ENCODE peak calls at places on chromosome 4, in nine cellular contexts. G is heart right ventricle; S is activated naive CD4-positive, alpha-beta T cell treated with anti-CD3 and anti-CD28 coated beads, Interleukin-2, amount 50 U/mL, for 72 hours; W is effector memory CD8-positive, alpha-beta T cell; J is omental fat pad; E is foreskin keratinocyte; Q is activated CD8-positive, alpha-beta T cell treated with anti-CD3 and anti-CD28 coated beads, Interleukin-2, amount 10 ng/mL, durations not matched to agents 7 days and 5 days; V is left lung; X is K562. A is an unnamed sample.

GRCh38 chr4:105158837-105159236 is 12.2 kb downstream of the TET2 start:
- ATAC-seq in G (no peak), S (no peak), W (no peak), J (peak), E (peak), Q (no peak), V (peak), X (no peak), A (no peak)

GRCh38 chr4:183399166-183399565 is 45.3 kb upstream of the CDKN2AIP start:
- ATAC-seq in G (peak), S (peak), W (peak), J (no peak), E (no peak), Q (peak), V (peak), X (peak), A (no peak)

GRCh38 chr4:40992472-40993298 is 221.7 kb downstream of the APBB2 start:
- ATAC-seq in G (peak), S (peak), W (no peak), J (peak), E (peak), Q (no peak), V (peak), X (no peak), A (peak)

GRCh38 chr4:158255727-158256324 is 45.5 kb downstream of the TMEM144 start:
- ATAC-seq in G (no peak), S (peak), W (no peak), J (no peak), E (peak), Q (no peak), V (peak), X (peak), A (no peak)

GRCh38 chr4:18042754-18043153 is 21.2 kb upstream of the LCORL start:
- ATAC-seq in G (no peak), S (no peak), W (peak), J (no peak), E (peak), Q (no peak), V (no peak), X (peak), A (no peak)

GRCh38 chr4:41212221-41213203 is 1.8 kb downstream of the APBB2 start:
- ATAC-seq in G (no peak), S (no peak), W (no peak), J (peak), E (peak), Q (no peak), V (peak), X (no peak), A (no peak)

GRCh38 chr4:140038031-140038533 is 115.9 kb downstream of the MAML3 start:
- ATAC-seq in G (no peak), S (peak), W (no peak), J (no peak), E (no peak), Q (no peak), V (peak), X (no peak), A (no peak)

GRCh38 chr4:113069212-113069892 is 19.9 kb downstream of the ANK2 start:
- ATAC-seq in G (no peak), S (no peak), W (no peak), J (peak), E (no peak), Q (no peak), V (no peak), X (no peak), A (no peak)